ENCODE peak calls at places on chromosome 21, in seven cellular contexts. Z is CD4-positive, alpha-beta memory T cell; H is activated CD4-positive, alpha-beta T cell treated with anti-CD3 and anti-CD28 coated beads, Interleukin-2, amount 10 ng/mL, durations not matched to agents 7 days and 5 days; J is non-pigmented ciliary epithelial cell; Y is HS-5; C is COLO829; O is NCI-H524 treated with DMSO at 0.1 percent for 48 hours. M is an unnamed sample.

GRCh38 chr21:15370576-15370975 is 305.8 kb upstream of the NRIP1 start:
- DNase-seq in J (no peak), C (no peak), Z (no peak), O (no peak), Y (no peak), H (no peak), M (no peak)

GRCh38 chr21:25767921-25768320 is 33.1 kb downstream of the GABPA start:
- DNase-seq in Z (no peak), J (no peak), Y (no peak), O (no peak), C (no peak), H (no peak), M (no peak)

GRCh38 chr21:36104306-36105300 is 30.3 kb upstream of the CBR3 start:
- DNase-seq in Z (peak), J (no peak), C (no peak), O (no peak), H (peak), Y (no peak), M (peak)

GRCh38 chr21:19999369-20000272 is 998.6 kb upstream of the NCAM2 start:
- DNase-seq in J (no peak), Y (no peak), H (no peak), O (no peak), Z (no peak), C (no peak), M (no peak)

GRCh38 chr21:30541764-30542163 is at the start of gene KRTAP19-6:
- DNase-seq in Y (no peak), O (no peak), C (no peak), Z (no peak), H (no peak), J (no peak), M (no peak)

GRCh38 chr21:43775795-43776430 is at the start of gene CSTB:
- DNase-seq in J (no peak), Z (peak), Y (peak), C (peak), H (peak), O (peak), M (peak)

GRCh38 chr21:38714998-38715397 is 90.7 kb upstream of the ETS2 start:
- DNase-seq in Y (no peak), O (no peak), J (no peak), C (no peak), H (no peak), Z (no peak), M (no peak)

GRCh38 chr21:34885636-34886553 is 163.2 kb downstream of the RUNX1 start:
- DNase-seq in Z (peak), C (no peak), H (peak), O (no peak), Y (no peak), J (no peak), M (peak)

GRCh38 chr21:45830221-45830640 is 151.3 kb upstream of the COL6A1 start:
- DNase-seq in C (no peak), H (no peak), Y (no peak), O (no peak), J (no peak), Z (no peak), M (no peak)

GRCh38 chr21:30436986-30437385 is 3.1 kb upstream of the KRTAP15-1 start:
- DNase-seq in C (no peak), H (no peak), J (no peak), Y (no peak), Z (no peak), O (peak), M (no peak)

GRCh38 chr21:44368711-44369446 is 15.5 kb downstream of the TRPM2 start:
- DNase-seq in H (no peak), O (no peak), J (no peak), Z (no peak), C (no peak), Y (no peak), M (no peak)

GRCh38 chr21:35284199-35284598 is 235.1 kb upstream of the RUNX1 start:
- DNase-seq in H (no peak), Y (no peak), O (no peak), J (no peak), C (no peak), Z (no peak), M (peak)

GRCh38 chr21:44427241-44428120 is 27.8 kb upstream of the LRRC3 start:
- DNase-seq in J (no peak), O (no peak), C (no peak), H (no peak), Z (no peak), Y (no peak), M (peak)

GRCh38 chr21:32717851-32718316 is 9.9 kb downstream of the SYNJ1 start:
- DNase-seq in O (no peak), Y (no peak), H (no peak), Z (no peak), C (no peak), J (no peak), M (no peak)

GRCh38 chr21:27033467-27033866 is 66.6 kb upstream of the ADAMTS5 start:
- DNase-seq in O (no peak), Y (no peak), H (no peak), C (no peak), J (no peak), Z (no peak), M (peak)

GRCh38 chr21:32886339-32886738 is 114.8 kb upstream of the PAXBP1 start:
- DNase-seq in Y (no peak), O (no peak), Z (peak), J (no peak), C (peak), H (peak), M (peak)

GRCh38 chr21:32256873-32257620 is 21.8 kb downstream of the MIS18A start:
- DNase-seq in O (peak), J (peak), C (peak), Z (no peak), Y (peak), H (no peak), M (peak)

GRCh38 chr21:36235058-36235582 is 78.5 kb downstream of the DOP1B start:
- DNase-seq in J (no peak), C (no peak), H (no peak), Z (no peak), Y (no peak), O (no peak), M (no peak)

GRCh38 chr21:40373760-40374159 is 473.2 kb downstream of the DSCAM start:
- DNase-seq in H (no peak), Z (no peak), C (no peak), J (no peak), Y (no peak), O (no peak), M (no peak)

GRCh38 chr21:45769239-45769758 is 125.8 kb downstream of the PCBP3 start:
- DNase-seq in Z (no peak), Y (no peak), O (no peak), C (no peak), H (peak), J (no peak), M (peak)

GRCh38 chr21:15592271-15592860 is 137.4 kb upstream of the USP25 start:
- DNase-seq in Z (peak), H (peak), Y (peak), J (no peak), O (peak), C (peak), M (peak)

GRCh38 chr21:40177979-40178378 is 310.7 kb downstream of the PCP4 start:
- DNase-seq in C (no peak), J (no peak), O (no peak), Z (no peak), Y (no peak), H (no peak), M (no peak)

GRCh38 chr21:39737376-39738000 is 7.5 kb upstream of the IGSF5 start:
- DNase-seq in C (no peak), Y (no peak), H (no peak), O (no peak), Z (no peak), J (no peak), M (no peak)